ENCODE peak calls at places on chromosomes 11 and 22, in nine cellular contexts. One of them, this sample, is unnamed. For H3K4me1, the result is how much of the 10 kb centered on the place peaks cover.

GRCh38 chr11:59676205-59676604 is 7.4 kb upstream of the PATL1 start:
- DNase-seq in K562: no peak
- DNase-seq in GM23338: no peak
- DNase-seq in SK-N-SH: no peak
- DNase-seq in Panc1: no peak
- DNase-seq in upper lobe of left lung: no peak
- DNase-seq in H1: no peak
- DNase-seq in HCT116: no peak
- DNase-seq in HepG2: peak
- DNase-seq in this sample: no peak

GRCh38 chr22:49426618-49427266 is 400.9 kb downstream of the BRD1 start:
- DNase-seq in K562: no peak
- DNase-seq in GM23338: no peak
- DNase-seq in SK-N-SH: no peak
- DNase-seq in Panc1: no peak
- DNase-seq in upper lobe of left lung: no peak
- DNase-seq in H1: no peak
- DNase-seq in HCT116: no peak
- DNase-seq in HepG2: no peak
- DNase-seq in this sample: peak

GRCh38 chr11:8586805-8587204 is 7.2 kb downstream of the STK33 start:
- DNase-seq in K562: no peak
- DNase-seq in GM23338: no peak
- DNase-seq in SK-N-SH: no peak
- DNase-seq in Panc1: no peak
- DNase-seq in upper lobe of left lung: no peak
- DNase-seq in H1: no peak
- DNase-seq in HCT116: no peak
- DNase-seq in HepG2: no peak
- DNase-seq in this sample: no peak

GRCh38 chr22:47631571-47632102 is 869.2 kb downstream of the TBC1D22A start:
- DNase-seq in K562: peak
- DNase-seq in GM23338: no peak
- DNase-seq in SK-N-SH: peak
- DNase-seq in Panc1: peak
- DNase-seq in upper lobe of left lung: no peak
- DNase-seq in H1: no peak
- DNase-seq in HCT116: peak
- DNase-seq in HepG2: no peak
- DNase-seq in this sample: peak

GRCh38 chr11:109422755-109423113 is 744 bp downstream of the C11orf87 start:
- DNase-seq in K562: no peak
- DNase-seq in GM23338: peak
- DNase-seq in SK-N-SH: peak
- DNase-seq in Panc1: no peak
- DNase-seq in upper lobe of left lung: peak
- DNase-seq in H1: no peak
- DNase-seq in HCT116: no peak
- DNase-seq in HepG2: no peak
- DNase-seq in this sample: no peak

GRCh38 chr11:59659981-59660380 is 8.9 kb downstream of the PATL1 start:
- DNase-seq in K562: no peak
- DNase-seq in GM23338: no peak
- DNase-seq in SK-N-SH: no peak
- DNase-seq in Panc1: no peak
- DNase-seq in upper lobe of left lung: no peak
- DNase-seq in H1: no peak
- DNase-seq in HCT116: no peak
- DNase-seq in HepG2: no peak
- DNase-seq in this sample: no peak

GRCh38 chr22:35292786-35293185 is 6.9 kb upstream of the TOM1 start:
- DNase-seq in K562: no peak
- DNase-seq in GM23338: no peak
- DNase-seq in SK-N-SH: no peak
- DNase-seq in Panc1: no peak
- DNase-seq in upper lobe of left lung: no peak
- DNase-seq in H1: no peak
- DNase-seq in HCT116: no peak
- DNase-seq in HepG2: no peak
- DNase-seq in this sample: no peak

GRCh38 chr11:61630104-61630503 is 49.2 kb upstream of the SYT7 start:
- DNase-seq in K562: no peak
- DNase-seq in GM23338: no peak
- DNase-seq in SK-N-SH: no peak
- DNase-seq in Panc1: no peak
- DNase-seq in upper lobe of left lung: no peak
- DNase-seq in H1: no peak
- DNase-seq in HCT116: no peak
- DNase-seq in HepG2: no peak
- DNase-seq in this sample: no peak

GRCh38 chr11:32913445-32913844 is 20.8 kb downstream of the QSER1 start:
- DNase-seq in K562: no peak
- DNase-seq in GM23338: no peak
- DNase-seq in SK-N-SH: no peak
- DNase-seq in Panc1: no peak
- DNase-seq in upper lobe of left lung: no peak
- DNase-seq in H1: no peak
- DNase-seq in HCT116: no peak
- DNase-seq in HepG2: no peak
- DNase-seq in this sample: no peak

GRCh38 chr11:125410091-125410490 is 86.0 kb downstream of the FEZ1 start:
- DNase-seq in K562: no peak
- DNase-seq in GM23338: peak
- DNase-seq in SK-N-SH: peak
- DNase-seq in Panc1: no peak
- DNase-seq in upper lobe of left lung: no peak
- DNase-seq in H1: no peak
- DNase-seq in HCT116: no peak
- DNase-seq in HepG2: no peak
- DNase-seq in this sample: no peak

GRCh38 chr22:19173047-19174035 is 5.2 kb downstream of the SLC25A1 start:
- DNase-seq in K562: no peak
- DNase-seq in GM23338: no peak
- DNase-seq in SK-N-SH: no peak
- DNase-seq in Panc1: no peak
- DNase-seq in upper lobe of left lung: no peak
- DNase-seq in H1: no peak
- DNase-seq in HCT116: no peak
- DNase-seq in HepG2: peak
- DNase-seq in this sample: no peak

GRCh38 chr22:19174106-19175025 is 4.2 kb downstream of the SLC25A1 start:
- DNase-seq in K562: no peak
- DNase-seq in GM23338: peak
- DNase-seq in SK-N-SH: no peak
- DNase-seq in Panc1: no peak
- DNase-seq in upper lobe of left lung: no peak
- DNase-seq in H1: peak
- DNase-seq in HCT116: no peak
- DNase-seq in HepG2: peak
- DNase-seq in this sample: no peak

GRCh38 chr22:19175026-19175601 is 3.4 kb downstream of the SLC25A1 start:
- DNase-seq in K562: no peak
- DNase-seq in GM23338: no peak
- DNase-seq in SK-N-SH: no peak
- DNase-seq in Panc1: no peak
- DNase-seq in upper lobe of left lung: no peak
- DNase-seq in H1: no peak
- DNase-seq in HCT116: no peak
- DNase-seq in HepG2: no peak
- DNase-seq in this sample: no peak

GRCh38 chr22:19169947-19170318 is 8.6 kb downstream of the SLC25A1 start:
- DNase-seq in K562: no peak
- DNase-seq in GM23338: no peak
- DNase-seq in SK-N-SH: no peak
- DNase-seq in Panc1: no peak
- DNase-seq in upper lobe of left lung: no peak
- DNase-seq in H1: no peak
- DNase-seq in HCT116: no peak
- DNase-seq in HepG2: no peak
- DNase-seq in this sample: no peak

DNA sequence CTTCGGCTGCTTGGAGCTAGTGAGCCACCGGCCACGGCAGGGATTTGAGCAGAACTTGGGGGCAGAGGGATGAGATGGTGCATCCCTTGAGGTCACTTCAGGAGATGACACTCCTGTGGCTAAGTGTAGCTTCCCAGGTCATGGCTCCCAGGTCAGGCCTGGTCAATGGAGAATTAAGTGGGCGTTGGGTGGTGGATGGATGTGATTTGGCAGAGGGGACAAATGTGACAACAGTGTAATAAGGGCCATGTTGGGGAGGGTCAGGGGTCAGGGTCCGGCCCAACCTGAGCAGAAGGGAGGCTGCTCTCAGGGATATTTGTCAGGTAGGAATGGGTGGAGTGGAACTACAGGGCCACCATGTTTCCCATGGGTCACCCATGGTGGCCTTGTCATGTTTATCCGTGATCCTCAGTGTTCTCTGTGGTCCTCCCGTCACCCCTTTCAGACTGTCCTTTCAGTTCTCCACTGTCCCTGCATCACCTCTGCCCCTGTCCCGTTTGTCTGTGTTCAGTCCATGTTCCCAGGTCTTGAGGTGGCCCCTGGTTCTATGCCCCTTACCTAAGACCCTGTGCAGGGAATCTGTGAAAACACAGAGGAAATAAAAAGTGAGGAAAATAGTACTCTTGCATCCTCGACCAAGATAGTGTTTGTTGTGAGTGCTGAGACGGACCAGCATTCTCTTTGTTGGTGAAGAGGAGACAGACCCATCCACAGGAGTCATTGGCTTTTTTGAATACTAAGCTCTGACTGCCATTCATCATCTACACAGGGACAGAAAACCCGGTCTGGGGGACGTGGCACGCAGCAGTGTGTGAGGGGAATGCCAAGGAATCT is 6.1 kb downstream of the SLC25A1 start:
- DNase-seq in K562: no peak
- DNase-seq in GM23338: no peak
- DNase-seq in SK-N-SH: no peak
- DNase-seq in Panc1: no peak
- DNase-seq in upper lobe of left lung: no peak
- DNase-seq in H1: no peak
- DNase-seq in HCT116: no peak
- DNase-seq in HepG2: no peak
- DNase-seq in this sample: no peak
- H3K4me1 ChIP-seq in K562: half or more
- H3K4me1 ChIP-seq in GM23338: under half
- H3K4me1 ChIP-seq in SK-N-SH: under half
- H3K4me1 ChIP-seq in Panc1: under half
- H3K4me1 ChIP-seq in upper lobe of left lung: half or more
- H3K4me1 ChIP-seq in H1: under half
- H3K4me1 ChIP-seq in HCT116: under half
- H3K4me1 ChIP-seq in HepG2: half or more
- H3K4me1 ChIP-seq in this sample: half or more

GRCh38 chr11:63763506-63764200 is 4.9 kb downstream of the ZFTA start:
- DNase-seq in K562: no peak
- DNase-seq in GM23338: peak
- DNase-seq in SK-N-SH: peak
- DNase-seq in Panc1: no peak
- DNase-seq in upper lobe of left lung: no peak
- DNase-seq in H1: no peak
- DNase-seq in HCT116: no peak
- DNase-seq in HepG2: no peak
- DNase-seq in this sample: no peak
- H3K4me3 ChIP-seq in K562: no peak
- H3K4me3 ChIP-seq in GM23338: peak
- H3K4me3 ChIP-seq in SK-N-SH: no peak
- H3K4me3 ChIP-seq in Panc1: no peak
- H3K4me3 ChIP-seq in upper lobe of left lung: peak
- H3K4me3 ChIP-seq in H1: peak
- H3K4me3 ChIP-seq in HCT116: no peak
- H3K4me3 ChIP-seq in HepG2: no peak
- H3K4me3 ChIP-seq in this sample: peak

GRCh38 chr22:30220338-30221009 is 26.1 kb downstream of the LIF start:
- DNase-seq in K562: no peak
- DNase-seq in GM23338: no peak
- DNase-seq in SK-N-SH: no peak
- DNase-seq in Panc1: no peak
- DNase-seq in upper lobe of left lung: no peak
- DNase-seq in H1: no peak
- DNase-seq in HCT116: no peak
- DNase-seq in HepG2: no peak
- DNase-seq in this sample: no peak

GRCh38 chr22:30222321-30222720 is 24.2 kb downstream of the LIF start:
- DNase-seq in K562: no peak
- DNase-seq in GM23338: no peak
- DNase-seq in SK-N-SH: no peak
- DNase-seq in Panc1: no peak
- DNase-seq in upper lobe of left lung: no peak
- DNase-seq in H1: no peak
- DNase-seq in HCT116: no peak
- DNase-seq in HepG2: no peak
- DNase-seq in this sample: no peak

GRCh38 chr22:30223303-30223702 is 23.3 kb downstream of the LIF start:
- DNase-seq in K562: no peak
- DNase-seq in GM23338: no peak
- DNase-seq in SK-N-SH: no peak
- DNase-seq in Panc1: no peak
- DNase-seq in upper lobe of left lung: no peak
- DNase-seq in H1: no peak
- DNase-seq in HCT116: no peak
- DNase-seq in HepG2: no peak
- DNase-seq in this sample: no peak

GRCh38 chr22:30219668-30220278 is 26.8 kb downstream of the LIF start:
- DNase-seq in K562: no peak
- DNase-seq in GM23338: no peak
- DNase-seq in SK-N-SH: no peak
- DNase-seq in Panc1: no peak
- DNase-seq in upper lobe of left lung: no peak
- DNase-seq in H1: no peak
- DNase-seq in HCT116: no peak
- DNase-seq in HepG2: no peak
- DNase-seq in this sample: no peak

GRCh38 chr22:30221121-30221992 is 25.2 kb downstream of the LIF start:
- DNase-seq in K562: no peak
- DNase-seq in GM23338: no peak
- DNase-seq in SK-N-SH: no peak
- DNase-seq in Panc1: no peak
- DNase-seq in upper lobe of left lung: peak
- DNase-seq in H1: no peak
- DNase-seq in HCT116: no peak
- DNase-seq in HepG2: no peak
- DNase-seq in this sample: no peak
- TF ChIP-seq POLR2AphosphoS5 in K562: no peak
- TF ChIP-seq POLR2AphosphoS5 in GM23338: no peak
- TF ChIP-seq POLR2AphosphoS5 in SK-N-SH: no peak
- TF ChIP-seq POLR2AphosphoS5 in Panc1: no peak
- TF ChIP-seq POLR2AphosphoS5 in upper lobe of left lung: no peak
- TF ChIP-seq POLR2AphosphoS5 in H1: no peak
- TF ChIP-seq POLR2AphosphoS5 in HCT116: no peak
- TF ChIP-seq POLR2AphosphoS5 in HepG2: no peak
- TF ChIP-seq POLR2AphosphoS5 in this sample: no peak

GRCh38 chr22:22248878-22249277 is 4.3 kb downstream of the VPREB1 start:
- DNase-seq in K562: no peak
- DNase-seq in GM23338: no peak
- DNase-seq in SK-N-SH: no peak
- DNase-seq in Panc1: no peak
- DNase-seq in upper lobe of left lung: no peak
- DNase-seq in H1: no peak
- DNase-seq in HCT116: no peak
- DNase-seq in HepG2: no peak
- DNase-seq in this sample: peak
- H3K4me1 ChIP-seq in K562: under half
- H3K4me1 ChIP-seq in GM23338: under half
- H3K4me1 ChIP-seq in SK-N-SH: under half
- H3K4me1 ChIP-seq in Panc1: under half
- H3K4me1 ChIP-seq in upper lobe of left lung: under half
- H3K4me1 ChIP-seq in H1: under half
- H3K4me1 ChIP-seq in HCT116: under half
- H3K4me1 ChIP-seq in HepG2: under half
- H3K4me1 ChIP-seq in this sample: under half

GRCh38 chr11:14642453-14642852 is 1.2 kb upstream of the PDE3B start:
- DNase-seq in K562: no peak
- DNase-seq in GM23338: no peak
- DNase-seq in SK-N-SH: no peak
- DNase-seq in Panc1: no peak
- DNase-seq in upper lobe of left lung: no peak
- DNase-seq in H1: no peak
- DNase-seq in HCT116: no peak
- DNase-seq in HepG2: no peak
- DNase-seq in this sample: no peak
- H3K4me3 ChIP-seq in K562: peak
- H3K4me3 ChIP-seq in GM23338: peak
- H3K4me3 ChIP-seq in SK-N-SH: no peak
- H3K4me3 ChIP-seq in Panc1: peak
- H3K4me3 ChIP-seq in upper lobe of left lung: peak
- H3K4me3 ChIP-seq in H1: no peak
- H3K4me3 ChIP-seq in HCT116: peak
- H3K4me3 ChIP-seq in HepG2: peak
- H3K4me3 ChIP-seq in this sample: no peak

This sample was measured in vagina.